ENCODE peak calls at places on chromosomes 4 and X, in six cellular contexts. One of them, this sample, is unnamed.

GRCh38 chr4:31089815-31090214 is 369.6 kb downstream of the PCDH7 start:
- DNase-seq in mammary epithelial cell: peak
- DNase-seq in HepG2: no peak
- DNase-seq in spleen: no peak
- DNase-seq in heart left ventricle: peak
- DNase-seq in cardiac fibroblast: peak
- DNase-seq in this sample: no peak

GRCh38 chrX:39409246-39409917 is 608.1 kb downstream of the MID1IP1 start:
- DNase-seq in mammary epithelial cell: peak
- DNase-seq in HepG2: no peak
- DNase-seq in spleen: no peak
- DNase-seq in heart left ventricle: no peak
- DNase-seq in cardiac fibroblast: peak
- DNase-seq in this sample: no peak

GRCh38 chrX:132807411-132808030 is 150.9 kb downstream of the HS6ST2 start:
- DNase-seq in mammary epithelial cell: no peak
- DNase-seq in HepG2: no peak
- DNase-seq in spleen: no peak
- DNase-seq in heart left ventricle: no peak
- DNase-seq in cardiac fibroblast: no peak
- DNase-seq in this sample: no peak

GRCh38 chrX:109270580-109271484 is 211.1 kb downstream of the GUCY2F start:
- DNase-seq in mammary epithelial cell: peak
- DNase-seq in HepG2: no peak
- DNase-seq in spleen: no peak
- DNase-seq in heart left ventricle: no peak
- DNase-seq in cardiac fibroblast: peak
- DNase-seq in this sample: no peak

GRCh38 chrX:130171446-130172126 is at the start of gene RAB33A:
- DNase-seq in mammary epithelial cell: no peak
- DNase-seq in HepG2: no peak
- DNase-seq in spleen: peak
- DNase-seq in heart left ventricle: peak
- DNase-seq in cardiac fibroblast: no peak
- DNase-seq in this sample: peak

GRCh38 chr4:76850010-76850441 is 47.9 kb downstream of the SOWAHB start:
- DNase-seq in mammary epithelial cell: peak
- DNase-seq in HepG2: peak
- DNase-seq in spleen: no peak
- DNase-seq in heart left ventricle: no peak
- DNase-seq in cardiac fibroblast: peak
- DNase-seq in this sample: no peak

GRCh38 chr4:79249879-79250503 is 75.9 kb downstream of the NAA11 start:
- DNase-seq in mammary epithelial cell: no peak
- DNase-seq in HepG2: no peak
- DNase-seq in spleen: no peak
- DNase-seq in heart left ventricle: no peak
- DNase-seq in cardiac fibroblast: no peak
- DNase-seq in this sample: no peak

GRCh38 chrX:40104649-40105015 is 6.9 kb upstream of the BCOR start:
- DNase-seq in mammary epithelial cell: peak
- DNase-seq in HepG2: no peak
- DNase-seq in spleen: peak
- DNase-seq in heart left ventricle: peak
- DNase-seq in cardiac fibroblast: peak
- DNase-seq in this sample: peak

GRCh38 chr4:89538171-89538570 is 230.6 kb upstream of the GPRIN3 start:
- DNase-seq in mammary epithelial cell: no peak
- DNase-seq in HepG2: no peak
- DNase-seq in spleen: no peak
- DNase-seq in heart left ventricle: no peak
- DNase-seq in cardiac fibroblast: no peak
- DNase-seq in this sample: no peak

GRCh38 chr4:15182600-15183222 is 180.4 kb downstream of the CPEB2 start:
- DNase-seq in mammary epithelial cell: peak
- DNase-seq in HepG2: no peak
- DNase-seq in spleen: no peak
- DNase-seq in heart left ventricle: no peak
- DNase-seq in cardiac fibroblast: peak
- DNase-seq in this sample: no peak

GRCh38 chrX:130669233-130669632 is 233.8 kb downstream of the ENOX2 start:
- DNase-seq in mammary epithelial cell: peak
- DNase-seq in HepG2: no peak
- DNase-seq in spleen: no peak
- DNase-seq in heart left ventricle: no peak
- DNase-seq in cardiac fibroblast: peak
- DNase-seq in this sample: no peak

GRCh38 chr4:2333356-2333841 is 71.5 kb upstream of the MXD4 start:
- DNase-seq in mammary epithelial cell: no peak
- DNase-seq in HepG2: no peak
- DNase-seq in spleen: peak
- DNase-seq in heart left ventricle: no peak
- DNase-seq in cardiac fibroblast: no peak
- DNase-seq in this sample: no peak

GRCh38 chr4:78878031-78878430 is 61.2 kb downstream of the PAQR3 start:
- DNase-seq in mammary epithelial cell: no peak
- DNase-seq in HepG2: no peak
- DNase-seq in spleen: no peak
- DNase-seq in heart left ventricle: no peak
- DNase-seq in cardiac fibroblast: no peak
- DNase-seq in this sample: no peak

GRCh38 chr4:86220137-86220536 is 139.7 kb downstream of the MAPK10 start:
- DNase-seq in mammary epithelial cell: no peak
- DNase-seq in HepG2: no peak
- DNase-seq in spleen: no peak
- DNase-seq in heart left ventricle: no peak
- DNase-seq in cardiac fibroblast: peak
- DNase-seq in this sample: no peak

GRCh38 chr4:86218721-86219481 is 141.0 kb downstream of the MAPK10 start:
- DNase-seq in mammary epithelial cell: no peak
- DNase-seq in HepG2: no peak
- DNase-seq in spleen: no peak
- DNase-seq in heart left ventricle: no peak
- DNase-seq in cardiac fibroblast: peak
- DNase-seq in this sample: no peak

GRCh38 chr4:86221076-86221475 is 138.8 kb downstream of the MAPK10 start:
- DNase-seq in mammary epithelial cell: no peak
- DNase-seq in HepG2: no peak
- DNase-seq in spleen: no peak
- DNase-seq in heart left ventricle: no peak
- DNase-seq in cardiac fibroblast: no peak
- DNase-seq in this sample: no peak

GRCh38 chr4:86223472-86223871 is 136.4 kb downstream of the MAPK10 start:
- DNase-seq in mammary epithelial cell: peak
- DNase-seq in HepG2: peak
- DNase-seq in spleen: no peak
- DNase-seq in heart left ventricle: no peak
- DNase-seq in cardiac fibroblast: peak
- DNase-seq in this sample: no peak
- TF ChIP-seq CTCF in mammary epithelial cell: peak
- TF ChIP-seq CTCF in HepG2: peak
- TF ChIP-seq CTCF in spleen: no peak
- TF ChIP-seq CTCF in heart left ventricle: peak
- TF ChIP-seq CTCF in cardiac fibroblast: peak
- TF ChIP-seq CTCF in this sample: no peak

GRCh38 chr4:140600408-140600807 is 31.6 kb upstream of the UCP1 start:
- DNase-seq in mammary epithelial cell: no peak
- DNase-seq in HepG2: no peak
- DNase-seq in spleen: no peak
- DNase-seq in heart left ventricle: no peak
- DNase-seq in cardiac fibroblast: no peak
- DNase-seq in this sample: no peak

DNA sequence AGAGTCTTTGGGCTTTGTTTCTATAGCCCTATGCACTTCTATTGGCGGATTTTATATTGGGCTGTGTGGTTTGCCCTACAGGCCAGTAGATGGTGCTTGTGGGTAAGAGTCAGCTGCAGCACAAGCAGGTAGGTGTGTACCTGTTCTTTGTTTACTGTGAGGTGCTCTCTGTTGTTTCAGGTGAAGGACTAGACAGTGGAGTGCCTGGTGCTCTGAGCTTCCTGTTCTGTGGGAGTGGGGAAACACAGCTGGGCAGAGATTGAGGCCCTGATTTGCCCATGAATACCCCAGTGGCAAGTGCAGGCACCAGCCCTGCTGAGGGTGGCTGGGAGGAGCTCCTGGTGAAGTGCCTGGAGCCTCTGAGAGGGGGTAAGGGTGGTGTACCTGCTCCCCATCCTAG is 26.3 kb upstream of the UCP1 start:
- DNase-seq in mammary epithelial cell: peak
- DNase-seq in HepG2: peak
- DNase-seq in spleen: no peak
- DNase-seq in heart left ventricle: no peak
- DNase-seq in cardiac fibroblast: peak
- DNase-seq in this sample: no peak
- TF ChIP-seq CTCF in mammary epithelial cell: peak
- TF ChIP-seq CTCF in HepG2: peak
- TF ChIP-seq CTCF in spleen: peak
- TF ChIP-seq CTCF in heart left ventricle: peak
- TF ChIP-seq CTCF in cardiac fibroblast: peak
- TF ChIP-seq CTCF in this sample: no peak

GRCh38 chrX:131709553-131709952 is 165.7 kb downstream of the OR13H1 start:
- DNase-seq in mammary epithelial cell: no peak
- DNase-seq in HepG2: no peak
- DNase-seq in spleen: no peak
- DNase-seq in heart left ventricle: no peak
- DNase-seq in cardiac fibroblast: no peak
- DNase-seq in this sample: no peak

GRCh38 chrX:131703646-131704045 is 159.8 kb downstream of the OR13H1 start:
- DNase-seq in mammary epithelial cell: peak
- DNase-seq in HepG2: no peak
- DNase-seq in spleen: no peak
- DNase-seq in heart left ventricle: no peak
- DNase-seq in cardiac fibroblast: no peak
- DNase-seq in this sample: no peak

GRCh38 chrX:131704136-131704695 is 160.3 kb downstream of the OR13H1 start:
- DNase-seq in mammary epithelial cell: peak
- DNase-seq in HepG2: no peak
- DNase-seq in spleen: peak
- DNase-seq in heart left ventricle: no peak
- DNase-seq in cardiac fibroblast: no peak
- DNase-seq in this sample: no peak
- TF ChIP-seq CTCF in mammary epithelial cell: peak
- TF ChIP-seq CTCF in HepG2: no peak
- TF ChIP-seq CTCF in spleen: peak
- TF ChIP-seq CTCF in heart left ventricle: no peak
- TF ChIP-seq CTCF in cardiac fibroblast: no peak
- TF ChIP-seq CTCF in this sample: no peak

DNA sequence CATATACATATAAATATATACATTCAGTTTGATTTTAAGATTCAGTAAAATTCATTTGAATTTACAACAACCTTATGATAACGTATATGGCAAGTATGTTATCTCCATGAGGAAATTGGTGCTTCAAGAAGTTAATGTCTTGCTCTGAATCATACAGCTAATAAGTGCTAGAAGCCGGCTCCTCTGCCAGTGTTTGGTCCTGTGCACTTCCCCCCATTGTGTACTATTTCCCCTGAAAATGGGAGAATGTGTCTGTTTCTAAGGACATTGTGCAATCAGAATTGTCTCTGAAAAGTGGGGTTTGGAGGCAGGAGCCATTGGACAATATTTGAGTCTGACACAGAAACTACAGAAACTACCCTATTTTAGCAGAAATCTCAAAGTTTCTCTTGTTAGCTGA is 135.9 kb downstream of the CPE start:
- DNase-seq in mammary epithelial cell: no peak
- DNase-seq in HepG2: no peak
- DNase-seq in spleen: no peak
- DNase-seq in heart left ventricle: no peak
- DNase-seq in cardiac fibroblast: peak
- DNase-seq in this sample: no peak
- TF ChIP-seq CTCF in mammary epithelial cell: no peak
- TF ChIP-seq CTCF in HepG2: no peak
- TF ChIP-seq CTCF in spleen: no peak
- TF ChIP-seq CTCF in heart left ventricle: no peak
- TF ChIP-seq CTCF in cardiac fibroblast: no peak
- TF ChIP-seq CTCF in this sample: no peak

DNA sequence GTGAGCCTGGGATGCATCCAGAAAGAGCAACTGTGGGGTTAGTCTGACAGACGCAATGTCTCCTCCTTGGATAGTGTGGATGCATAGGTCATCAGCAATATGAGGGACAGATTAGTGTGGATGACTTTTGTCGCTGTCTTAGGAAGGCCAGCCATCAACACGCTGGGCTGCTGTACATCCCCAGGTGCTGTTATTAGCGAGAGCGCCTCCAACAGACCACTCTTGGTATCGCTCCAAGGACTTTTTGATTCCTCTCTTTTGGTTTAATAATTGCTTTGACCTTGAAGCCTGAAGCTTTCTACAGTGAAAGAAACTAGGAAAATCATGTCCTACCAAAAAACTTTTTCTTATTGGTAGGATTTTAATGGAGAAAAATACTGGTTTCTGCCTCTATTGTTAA is 76.7 kb downstream of the TMEM131L start:
- DNase-seq in mammary epithelial cell: no peak
- DNase-seq in HepG2: no peak
- DNase-seq in spleen: no peak
- DNase-seq in heart left ventricle: no peak
- DNase-seq in cardiac fibroblast: no peak
- DNase-seq in this sample: no peak
- TF ChIP-seq CTCF in mammary epithelial cell: no peak
- TF ChIP-seq CTCF in HepG2: no peak
- TF ChIP-seq CTCF in spleen: peak
- TF ChIP-seq CTCF in heart left ventricle: no peak
- TF ChIP-seq CTCF in cardiac fibroblast: peak
- TF ChIP-seq CTCF in this sample: no peak